ENCODE peak calls at places on chromosomes 12 and 14, in ten cellular contexts. Q is amniotic stem cell; B is activated naive CD4-positive, alpha-beta T cell; J is NCI-H1092; F is effector memory CD4-positive, alpha-beta T cell; K is SW480; C is central memory CD4-positive, alpha-beta T cell; N is endothelial cell; X is nephron progenitor cell; P is astrocyte of the cerebellum. H is an unnamed sample.

GRCh38 chr12:131786331-131786730 is 41.9 kb upstream of the MMP17 start:
- DNase-seq in F (no peak), C (no peak), B (no peak), J (no peak), X (no peak), K (no peak), N (no peak), Q (no peak), P (no peak), H (no peak)

GRCh38 chr14:53621433-53621832 is 335.2 kb downstream of the BMP4 start:
- DNase-seq in X (no peak), N (no peak), C (no peak), J (no peak), P (no peak), K (no peak), B (no peak), Q (no peak), F (no peak), H (no peak)

GRCh38 chr14:59199205-59199604 is 10.7 kb downstream of the DAAM1 start:
- DNase-seq in K (no peak), F (no peak), N (no peak), Q (no peak), P (no peak), X (no peak), B (no peak), J (no peak), C (no peak), H (no peak)

GRCh38 chr12:103928736-103929050 is 1.5 kb upstream of the HSP90B1 start:
- DNase-seq in P (no peak), X (no peak), F (peak), B (no peak), K (peak), N (no peak), J (no peak), C (peak), Q (no peak), H (no peak)

GRCh38 chr12:131397493-131398181 is 313.3 kb upstream of the SFSWAP start:
- DNase-seq in B (no peak), P (no peak), C (no peak), F (no peak), J (no peak), N (no peak), Q (no peak), K (no peak), X (no peak), H (no peak)

GRCh38 chr12:86249856-86250255 is 6.3 kb downstream of the MGAT4C start:
- DNase-seq in F (no peak), J (no peak), C (no peak), X (no peak), K (no peak), Q (no peak), N (no peak), P (peak), B (no peak), H (no peak)

GRCh38 chr14:21072102-21072501 is 2.0 kb downstream of the ARHGEF40 start:
- DNase-seq in X (no peak), K (no peak), P (no peak), J (no peak), F (no peak), C (no peak), N (no peak), B (no peak), Q (no peak), H (peak)

GRCh38 chr14:92582706-92583452 is 69.3 kb downstream of the RIN3 start:
- DNase-seq in F (no peak), J (no peak), C (no peak), N (no peak), K (no peak), B (no peak), Q (no peak), X (no peak), P (no peak), H (no peak)

GRCh38 chr12:69015831-69016230 is 82.9 kb upstream of the CPM start:
- DNase-seq in K (no peak), X (no peak), P (no peak), Q (no peak), N (no peak), F (no peak), B (no peak), J (no peak), C (no peak), H (no peak)

GRCh38 chr12:57079821-57080220 is 1.2 kb upstream of the NEMP1 start:
- DNase-seq in P (no peak), J (no peak), X (no peak), F (no peak), C (no peak), Q (no peak), N (no peak), B (no peak), K (no peak), H (no peak)

GRCh38 chr12:101671839-101672238 is 25.6 kb upstream of the CHPT1 start:
- DNase-seq in B (no peak), K (no peak), N (no peak), C (no peak), F (no peak), J (no peak), Q (no peak), X (no peak), P (no peak), H (no peak)

GRCh38 chr14:59189281-59189821 is 884 bp downstream of the DAAM1 start:
- DNase-seq in B (peak), X (no peak), P (no peak), J (no peak), N (no peak), F (no peak), K (peak), Q (no peak), C (no peak), H (no peak)

GRCh38 chr12:29569392-29569791 is 71.9 kb upstream of the OVCH1 start:
- DNase-seq in C (no peak), N (no peak), P (no peak), B (no peak), J (no peak), X (no peak), F (no peak), Q (no peak), K (no peak), H (no peak)

GRCh38 chr12:56991319-56991906 is 14.9 kb downstream of the ZBTB39 start:
- DNase-seq in B (no peak), C (no peak), K (no peak), P (no peak), F (no peak), X (no peak), Q (no peak), J (no peak), N (peak), H (no peak)

GRCh38 chr14:102872020-102872419 is 50.4 kb upstream of the AMN start:
- DNase-seq in K (no peak), Q (no peak), C (peak), X (no peak), B (no peak), F (no peak), N (no peak), J (no peak), P (no peak), H (no peak)